ENCODE peak calls at places on chromosomes 2 and 18, in ten cellular contexts. S is astrocyte of the spinal cord; B is coronary artery; Y is endothelial cell; X is T-helper 17 cell; Q is effector memory CD8-positive, alpha-beta T cell; Z is upper lobe of right lung; M is immature natural killer cell; V is activated naive CD4-positive, alpha-beta T cell treated with anti-CD3 and anti-CD28 coated beads for 36 hours; H is lower lobe of right lung. F is an unnamed sample.

GRCh38 chr2:73386894-73387636 is 1.4 kb downstream of the ALMS1 start:
- DNase-seq in S (peak), B (no peak), Y (no peak), X (no peak), Q (no peak), Z (no peak), M (no peak), V (no peak), H (no peak), F (peak)

GRCh38 chr2:127024769-127025356 is 82.1 kb downstream of the BIN1 start:
- DNase-seq in S (peak), B (no peak), Y (peak), X (no peak), Q (no peak), Z (peak), M (no peak), V (no peak), H (no peak), F (peak)

GRCh38 chr2:68196120-68196716 is 38.5 kb downstream of the PNO1 start:
- DNase-seq in S (peak), B (no peak), Y (no peak), X (peak), Q (peak), Z (no peak), M (peak), V (peak), H (no peak), F (peak)

GRCh38 chr2:88199912-88200682 is 30.0 kb downstream of the THNSL2 start:
- DNase-seq in S (no peak), B (no peak), Y (peak), X (no peak), Q (peak), Z (peak), M (peak), V (peak), H (peak), F (no peak)

GRCh38 chr2:96768083-96768561 is 7.4 kb downstream of the CNNM4 start:
- DNase-seq in S (no peak), B (no peak), Y (no peak), X (no peak), Q (no peak), Z (no peak), M (no peak), V (no peak), H (no peak), F (no peak)

GRCh38 chr2:169819106-169819505 is 5.6 kb downstream of the METTL5 start:
- DNase-seq in S (peak), B (no peak), Y (no peak), X (no peak), Q (no peak), Z (no peak), M (no peak), V (no peak), H (no peak), F (no peak)

GRCh38 chr2:20190862-20191713 is 33.8 kb downstream of the SDC1 start:
- DNase-seq in S (no peak), B (no peak), Y (peak), X (no peak), Q (no peak), Z (no peak), M (no peak), V (no peak), H (no peak), F (no peak)

GRCh38 chr2:213834331-213834730 is 550.1 kb downstream of the SPAG16 start:
- DNase-seq in S (peak), B (no peak), Y (no peak), X (no peak), Q (no peak), Z (no peak), M (no peak), V (no peak), H (no peak), F (no peak)

GRCh38 chr18:28027755-28028154 is 149.2 kb downstream of the CDH2 start:
- DNase-seq in S (no peak), B (no peak), Y (no peak), X (no peak), Q (no peak), Z (no peak), M (no peak), V (no peak), H (no peak), F (no peak)

GRCh38 chr2:157692768-157693167 is 64.1 kb upstream of the ACVR1C start:
- DNase-seq in S (peak), B (no peak), Y (no peak), X (no peak), Q (no peak), Z (no peak), M (no peak), V (no peak), H (no peak), F (peak)

GRCh38 chr2:68512352-68512751 is 45.0 kb downstream of the APLF start:
- DNase-seq in S (no peak), B (no peak), Y (no peak), X (no peak), Q (no peak), Z (no peak), M (no peak), V (no peak), H (no peak), F (no peak)

GRCh38 chr2:45028276-45028675 is 19.0 kb upstream of the SIX2 start:
- DNase-seq in S (no peak), B (no peak), Y (no peak), X (no peak), Q (no peak), Z (no peak), M (no peak), V (no peak), H (no peak), F (no peak)

GRCh38 chr2:120251077-120251476 is 1.6 kb upstream of the RALB start:
- DNase-seq in S (no peak), B (no peak), Y (no peak), X (no peak), Q (no peak), Z (no peak), M (no peak), V (no peak), H (no peak), F (no peak)

GRCh38 chr2:106057206-106057605 is 136.9 kb downstream of the UXS1 start:
- DNase-seq in S (no peak), B (no peak), Y (no peak), X (peak), Q (peak), Z (no peak), M (no peak), V (peak), H (no peak), F (peak)

GRCh38 chr18:44325903-44326650 is 354.6 kb upstream of the SETBP1 start:
- DNase-seq in S (peak), B (no peak), Y (peak), X (no peak), Q (no peak), Z (no peak), M (no peak), V (peak), H (no peak), F (peak)

GRCh38 chr18:2978626-2979025 is 34.3 kb downstream of the LPIN2 start:
- DNase-seq in S (peak), B (no peak), Y (no peak), X (no peak), Q (no peak), Z (no peak), M (no peak), V (peak), H (no peak), F (no peak)

GRCh38 chr2:171260471-171261424 is 100.1 kb upstream of the TLK1 start:
- DNase-seq in S (no peak), B (no peak), Y (no peak), X (no peak), Q (no peak), Z (no peak), M (no peak), V (peak), H (no peak), F (no peak)

GRCh38 chr2:156189143-156189542 is 143.4 kb downstream of the NR4A2 start:
- DNase-seq in S (no peak), B (no peak), Y (no peak), X (no peak), Q (no peak), Z (no peak), M (no peak), V (no peak), H (no peak), F (peak)

GRCh38 chr2:150944315-150944714 is 317.3 kb downstream of the RBM43 start:
- DNase-seq in S (no peak), B (no peak), Y (no peak), X (no peak), Q (no peak), Z (no peak), M (no peak), V (no peak), H (no peak), F (no peak)

GRCh38 chr2:27729614-27730013 is 41.9 kb upstream of the MRPL33 start:
- DNase-seq in S (no peak), B (no peak), Y (no peak), X (no peak), Q (no peak), Z (no peak), M (no peak), V (no peak), H (no peak), F (no peak)

GRCh38 chr2:42053791-42054656 is 6.2 kb downstream of the PKDCC start:
- DNase-seq in S (no peak), B (peak), Y (no peak), X (no peak), Q (no peak), Z (no peak), M (no peak), V (no peak), H (no peak), F (no peak)

GRCh38 chr18:36322734-36323133 is 25.2 kb downstream of the FHOD3 start:
- DNase-seq in S (no peak), B (peak), Y (no peak), X (no peak), Q (no peak), Z (no peak), M (no peak), V (no peak), H (no peak), F (no peak)

GRCh38 chr2:73870084-73870483 is 22.7 kb upstream of the ACTG2 start:
- DNase-seq in S (peak), B (peak), Y (no peak), X (no peak), Q (no peak), Z (no peak), M (no peak), V (no peak), H (no peak), F (no peak)

GRCh38 chr18:54150226-54150625 is 74.2 kb downstream of the MBD2 start:
- DNase-seq in S (no peak), B (no peak), Y (no peak), X (no peak), Q (no peak), Z (no peak), M (no peak), V (peak), H (no peak), F (peak)

GRCh38 chr2:61089797-61090196 is 24.1 kb downstream of the SANBR start:
- DNase-seq in S (no peak), B (no peak), Y (no peak), X (no peak), Q (no peak), Z (no peak), M (no peak), V (no peak), H (no peak), F (no peak)